ENCODE peak calls at places on chromosomes 1 and 21, in eight cellular contexts. One of them, this sample, is unnamed.

GRCh38 chr1:234908571-234908970 is 220.1 kb downstream of the TOMM20 start:
- DNase-seq in testis: no peak
- DNase-seq in A549: no peak
- DNase-seq in heart left ventricle: no peak
- DNase-seq in iPS DF 6.9: no peak
- DNase-seq in effector memory CD4-positive, alpha-beta T cell: no peak
- DNase-seq in transverse colon: no peak
- DNase-seq in heart right ventricle: no peak
- DNase-seq in this sample: no peak

GRCh38 chr1:17795081-17795809 is 40.1 kb downstream of the ACTL8 start:
- DNase-seq in testis: no peak
- DNase-seq in A549: no peak
- DNase-seq in heart left ventricle: no peak
- DNase-seq in iPS DF 6.9: no peak
- DNase-seq in effector memory CD4-positive, alpha-beta T cell: no peak
- DNase-seq in transverse colon: peak; percentile 49
- DNase-seq in heart right ventricle: no peak
- DNase-seq in this sample: no peak

GRCh38 chr1:205907794-205908193 is 35.5 kb downstream of the SLC26A9 start:
- DNase-seq in testis: no peak
- DNase-seq in A549: peak; percentile 52
- DNase-seq in heart left ventricle: no peak
- DNase-seq in iPS DF 6.9: peak; percentile 13
- DNase-seq in effector memory CD4-positive, alpha-beta T cell: no peak
- DNase-seq in transverse colon: no peak
- DNase-seq in heart right ventricle: no peak
- DNase-seq in this sample: no peak

GRCh38 chr1:200971955-200972711 is 51.4 kb downstream of the KIF21B start:
- DNase-seq in testis: peak; percentile 79
- DNase-seq in A549: peak; percentile 37
- DNase-seq in heart left ventricle: peak; percentile 60
- DNase-seq in iPS DF 6.9: peak; percentile 22
- DNase-seq in effector memory CD4-positive, alpha-beta T cell: peak; percentile 32
- DNase-seq in transverse colon: peak; percentile 66
- DNase-seq in heart right ventricle: peak; percentile 60
- DNase-seq in this sample: peak; percentile 31

GRCh38 chr1:99005142-99005491 is 456 bp upstream of the PLPPR5 start:
- DNase-seq in testis: peak; percentile 29
- DNase-seq in A549: no peak
- DNase-seq in heart left ventricle: no peak
- DNase-seq in iPS DF 6.9: no peak
- DNase-seq in effector memory CD4-positive, alpha-beta T cell: no peak
- DNase-seq in transverse colon: no peak
- DNase-seq in heart right ventricle: no peak
- DNase-seq in this sample: no peak

GRCh38 chr1:51518730-51519047 is 377 bp downstream of the EPS15 start:
- DNase-seq in testis: no peak
- DNase-seq in A549: no peak
- DNase-seq in heart left ventricle: peak; percentile 51
- DNase-seq in iPS DF 6.9: no peak
- DNase-seq in effector memory CD4-positive, alpha-beta T cell: peak; percentile 30
- DNase-seq in transverse colon: peak; percentile 80
- DNase-seq in heart right ventricle: no peak
- DNase-seq in this sample: no peak

GRCh38 chr1:160570847-160571246 is 8.4 kb downstream of the CD84 start:
- DNase-seq in testis: no peak
- DNase-seq in A549: no peak
- DNase-seq in heart left ventricle: no peak
- DNase-seq in iPS DF 6.9: no peak
- DNase-seq in effector memory CD4-positive, alpha-beta T cell: no peak
- DNase-seq in transverse colon: no peak
- DNase-seq in heart right ventricle: no peak
- DNase-seq in this sample: no peak

GRCh38 chr1:63951076-63951946 is 177.5 kb downstream of the ROR1 start:
- DNase-seq in testis: no peak
- DNase-seq in A549: no peak
- DNase-seq in heart left ventricle: no peak
- DNase-seq in iPS DF 6.9: no peak
- DNase-seq in effector memory CD4-positive, alpha-beta T cell: no peak
- DNase-seq in transverse colon: no peak
- DNase-seq in heart right ventricle: no peak
- DNase-seq in this sample: no peak

GRCh38 chr1:86515597-86515996 is 31.3 kb upstream of the CLCA4 start:
- DNase-seq in testis: no peak
- DNase-seq in A549: peak; percentile 47
- DNase-seq in heart left ventricle: no peak
- DNase-seq in iPS DF 6.9: no peak
- DNase-seq in effector memory CD4-positive, alpha-beta T cell: no peak
- DNase-seq in transverse colon: peak; percentile 27
- DNase-seq in heart right ventricle: no peak
- DNase-seq in this sample: no peak

GRCh38 chr21:32771134-32771523 is 426 bp downstream of the PAXBP1 start:
- DNase-seq in testis: peak; percentile 57
- DNase-seq in A549: peak; percentile 46
- DNase-seq in heart left ventricle: peak; percentile 61
- DNase-seq in iPS DF 6.9: no peak
- DNase-seq in effector memory CD4-positive, alpha-beta T cell: no peak
- DNase-seq in transverse colon: peak; percentile 61
- DNase-seq in heart right ventricle: peak; percentile 51
- DNase-seq in this sample: peak; percentile 44

GRCh38 chr1:193740762-193741161 is 554.3 kb upstream of the B3GALT2 start:
- DNase-seq in testis: no peak
- DNase-seq in A549: no peak
- DNase-seq in heart left ventricle: no peak
- DNase-seq in iPS DF 6.9: no peak
- DNase-seq in effector memory CD4-positive, alpha-beta T cell: no peak
- DNase-seq in transverse colon: no peak
- DNase-seq in heart right ventricle: no peak
- DNase-seq in this sample: no peak

GRCh38 chr21:30336596-30336995 is 898 bp downstream of the KRTAP27-1 start:
- DNase-seq in testis: no peak
- DNase-seq in A549: no peak
- DNase-seq in heart left ventricle: no peak
- DNase-seq in iPS DF 6.9: no peak
- DNase-seq in effector memory CD4-positive, alpha-beta T cell: no peak
- DNase-seq in transverse colon: no peak
- DNase-seq in heart right ventricle: no peak
- DNase-seq in this sample: no peak

GRCh38 chr1:84348240-84348555 is 46.7 kb downstream of the SAMD13 start:
- DNase-seq in testis: peak; percentile 59
- DNase-seq in A549: no peak
- DNase-seq in heart left ventricle: no peak
- DNase-seq in iPS DF 6.9: no peak
- DNase-seq in effector memory CD4-positive, alpha-beta T cell: no peak
- DNase-seq in transverse colon: no peak
- DNase-seq in heart right ventricle: no peak
- DNase-seq in this sample: no peak

GRCh38 chr1:76080552-76081093 is 6.1 kb downstream of the ST6GALNAC3 start:
- DNase-seq in testis: no peak
- DNase-seq in A549: no peak
- DNase-seq in heart left ventricle: no peak
- DNase-seq in iPS DF 6.9: no peak
- DNase-seq in effector memory CD4-positive, alpha-beta T cell: no peak
- DNase-seq in transverse colon: no peak
- DNase-seq in heart right ventricle: no peak
- DNase-seq in this sample: no peak
- H3K4me1 ChIP-seq in testis: no peaks in the 10 kb centered on the region
- H3K4me1 ChIP-seq in A549: peaks cover 7% of the 10 kb centered on the region
- H3K4me1 ChIP-seq in heart left ventricle: peaks cover 9% of the 10 kb centered on the region
- H3K4me1 ChIP-seq in iPS DF 6.9: no peaks in the 10 kb centered on the region
- H3K4me1 ChIP-seq in effector memory CD4-positive, alpha-beta T cell: no peaks in the 10 kb centered on the region
- H3K4me1 ChIP-seq in transverse colon: peaks cover 7% of the 10 kb centered on the region
- H3K4me1 ChIP-seq in heart right ventricle: peaks cover 27% of the 10 kb centered on the region
- H3K4me1 ChIP-seq in this sample: no peaks in the 10 kb centered on the region

DNA sequence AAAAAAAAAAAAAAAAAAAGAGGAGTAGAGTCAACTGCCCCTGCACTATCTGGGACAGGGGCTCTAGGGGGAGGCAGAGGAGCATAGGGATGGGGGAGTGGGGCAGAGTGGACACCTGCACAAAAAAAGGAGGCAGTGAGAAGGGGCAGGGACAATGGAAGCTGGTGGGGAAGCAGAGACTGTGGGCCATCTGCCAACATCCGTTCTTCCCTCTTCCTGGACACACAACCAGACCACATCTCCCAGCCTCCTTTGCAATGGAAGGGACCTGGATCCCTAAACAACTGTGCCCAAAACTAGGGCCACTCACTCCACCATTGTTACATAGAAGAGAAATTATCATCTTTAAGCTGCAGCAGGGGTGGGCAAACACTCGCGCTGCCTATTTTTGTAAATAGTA is 38.4 kb downstream of the NEK2 start:
- DNase-seq in testis: no peak
- DNase-seq in A549: no peak
- DNase-seq in heart left ventricle: no peak
- DNase-seq in iPS DF 6.9: no peak
- DNase-seq in effector memory CD4-positive, alpha-beta T cell: no peak
- DNase-seq in transverse colon: no peak
- DNase-seq in heart right ventricle: no peak
- DNase-seq in this sample: no peak
- H3K27ac ChIP-seq in testis: no peak overlapping the region
- H3K27ac ChIP-seq in A549: peak overlapping the region; percentile 23
- H3K27ac ChIP-seq in heart left ventricle: no peak overlapping the region
- H3K27ac ChIP-seq in iPS DF 6.9: no peak overlapping the region
- H3K27ac ChIP-seq in effector memory CD4-positive, alpha-beta T cell: no peak overlapping the region
- H3K27ac ChIP-seq in transverse colon: no peak overlapping the region
- H3K27ac ChIP-seq in heart right ventricle: no peak overlapping the region
- H3K27ac ChIP-seq in this sample: no peak overlapping the region

DNA sequence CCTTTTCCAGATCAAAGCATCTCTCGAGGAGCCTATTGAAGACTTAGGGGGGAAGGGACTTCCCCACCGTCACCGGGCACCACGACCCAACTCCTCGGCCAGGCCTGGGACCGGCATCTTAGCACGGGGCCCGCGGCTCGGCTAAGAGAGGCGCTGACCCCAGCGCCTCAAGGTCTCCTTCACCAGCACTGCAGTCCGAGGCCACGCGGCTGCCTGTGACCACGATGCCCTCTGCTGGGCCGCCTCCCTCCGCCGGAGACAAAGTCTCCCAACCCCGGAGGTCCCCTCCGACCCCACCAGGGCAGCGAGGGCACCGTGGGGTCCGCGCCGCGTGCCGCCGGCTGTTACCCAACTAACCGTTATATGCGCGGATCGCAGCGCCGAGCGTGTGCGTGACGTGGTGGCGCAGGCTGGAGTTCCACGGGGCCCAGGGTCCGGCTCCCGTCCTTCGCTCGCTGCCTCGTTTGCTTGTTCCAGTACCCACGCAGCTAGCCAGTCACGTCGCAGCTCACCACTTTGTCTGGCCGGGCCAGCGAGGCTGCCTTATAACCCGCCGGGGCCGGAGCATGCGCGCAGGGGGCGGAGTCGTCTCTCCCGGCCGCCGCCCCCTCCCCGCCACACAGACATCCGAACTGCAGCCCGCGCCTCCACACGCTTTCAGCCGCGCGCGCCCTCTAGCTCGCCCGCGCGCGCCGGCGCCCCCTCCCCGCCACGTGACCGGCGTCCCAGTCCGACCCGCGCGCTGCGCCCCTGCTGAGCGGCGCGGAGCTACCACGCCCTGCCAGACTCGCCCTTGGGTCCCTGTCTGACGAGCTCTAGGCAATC is at the start of gene SLC16A1:
- DNase-seq in testis: peak; percentile 97
- DNase-seq in A549: peak; percentile 92
- DNase-seq in heart left ventricle: peak; percentile 95
- DNase-seq in iPS DF 6.9: peak; percentile 55
- DNase-seq in effector memory CD4-positive, alpha-beta T cell: peak; percentile 81
- DNase-seq in transverse colon: peak; percentile 94
- DNase-seq in heart right ventricle: peak; percentile 92
- DNase-seq in this sample: peak; percentile 83
- H3K4me1 ChIP-seq in testis: peaks cover 23% of the 10 kb centered on the region
- H3K4me1 ChIP-seq in A549: peaks cover 27% of the 10 kb centered on the region
- H3K4me1 ChIP-seq in heart left ventricle: peaks cover 42% of the 10 kb centered on the region
- H3K4me1 ChIP-seq in iPS DF 6.9: no peaks in the 10 kb centered on the region
- H3K4me1 ChIP-seq in effector memory CD4-positive, alpha-beta T cell: peaks cover 15% of the 10 kb centered on the region
- H3K4me1 ChIP-seq in transverse colon: peaks cover 47% of the 10 kb centered on the region
- H3K4me1 ChIP-seq in heart right ventricle: peaks cover 51% of the 10 kb centered on the region
- H3K4me1 ChIP-seq in this sample: peaks cover 32% of the 10 kb centered on the region

GRCh38 chr1:209871006-209871405 is 43.2 kb downstream of the UTP25 start:
- DNase-seq in testis: no peak
- DNase-seq in A549: no peak
- DNase-seq in heart left ventricle: no peak
- DNase-seq in iPS DF 6.9: no peak
- DNase-seq in effector memory CD4-positive, alpha-beta T cell: no peak
- DNase-seq in transverse colon: no peak
- DNase-seq in heart right ventricle: no peak
- DNase-seq in this sample: no peak

GRCh38 chr1:209871430-209871829 is 43.7 kb downstream of the UTP25 start:
- DNase-seq in testis: no peak
- DNase-seq in A549: no peak
- DNase-seq in heart left ventricle: no peak
- DNase-seq in iPS DF 6.9: no peak
- DNase-seq in effector memory CD4-positive, alpha-beta T cell: no peak
- DNase-seq in transverse colon: no peak
- DNase-seq in heart right ventricle: no peak
- DNase-seq in this sample: no peak

GRCh38 chr1:209870151-209870831 is 42.5 kb downstream of the UTP25 start:
- DNase-seq in testis: no peak
- DNase-seq in A549: no peak
- DNase-seq in heart left ventricle: no peak
- DNase-seq in iPS DF 6.9: no peak
- DNase-seq in effector memory CD4-positive, alpha-beta T cell: no peak
- DNase-seq in transverse colon: no peak
- DNase-seq in heart right ventricle: no peak
- DNase-seq in this sample: no peak

GRCh38 chr1:209866201-209866600 is 38.4 kb downstream of the UTP25 start:
- DNase-seq in testis: no peak
- DNase-seq in A549: no peak
- DNase-seq in heart left ventricle: no peak
- DNase-seq in iPS DF 6.9: no peak
- DNase-seq in effector memory CD4-positive, alpha-beta T cell: no peak
- DNase-seq in transverse colon: no peak
- DNase-seq in heart right ventricle: no peak
- DNase-seq in this sample: no peak

DNA sequence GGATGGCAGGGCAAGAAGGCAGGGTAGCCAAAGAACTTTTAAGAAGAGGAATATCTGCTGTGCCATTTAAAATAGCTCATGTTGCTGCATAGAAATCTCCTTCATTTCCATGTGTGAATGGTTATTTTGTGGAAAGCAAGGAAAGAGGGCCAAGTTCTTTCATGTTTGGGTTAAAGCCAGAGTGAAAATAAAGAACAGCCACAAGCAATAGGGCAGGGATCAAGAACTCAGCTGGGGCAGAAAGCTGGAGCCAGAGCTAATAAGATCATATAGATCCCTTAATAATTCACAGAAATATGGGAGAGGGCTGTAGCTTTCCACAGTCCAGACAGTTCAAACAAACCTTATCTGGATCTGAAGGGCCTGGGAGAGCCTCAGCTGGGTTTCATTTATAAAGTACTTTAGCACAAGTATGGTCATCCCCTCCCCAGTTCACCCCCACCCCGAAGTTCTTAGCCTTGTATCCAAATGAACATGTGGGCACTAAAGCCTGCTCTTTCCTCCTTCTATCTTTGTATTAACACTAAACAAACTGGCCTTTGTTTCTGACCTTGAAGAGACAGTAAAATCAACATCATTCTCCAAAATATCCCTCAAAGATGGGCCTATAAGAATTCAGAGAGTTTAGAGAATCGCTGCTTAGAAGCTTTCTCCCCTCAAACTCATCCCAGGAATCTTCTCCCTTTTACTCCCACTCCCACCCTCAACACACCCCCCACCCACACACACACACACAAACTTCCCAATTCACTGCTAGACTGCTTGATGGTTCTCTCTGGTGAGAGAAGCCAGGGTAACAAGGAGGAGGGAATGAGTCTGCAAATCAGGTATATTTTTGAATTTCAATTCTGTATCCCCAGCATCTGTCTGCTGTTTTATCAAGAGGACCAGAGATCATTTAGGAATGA is 41.7 kb downstream of the UTP25 start:
- DNase-seq in testis: no peak
- DNase-seq in A549: no peak
- DNase-seq in heart left ventricle: no peak
- DNase-seq in iPS DF 6.9: no peak
- DNase-seq in effector memory CD4-positive, alpha-beta T cell: no peak
- DNase-seq in transverse colon: no peak
- DNase-seq in heart right ventricle: no peak
- DNase-seq in this sample: no peak
- H3K27ac ChIP-seq in testis: no peak overlapping the region
- H3K27ac ChIP-seq in A549: no peak overlapping the region
- H3K27ac ChIP-seq in heart left ventricle: no peak overlapping the region
- H3K27ac ChIP-seq in iPS DF 6.9: no peak overlapping the region
- H3K27ac ChIP-seq in effector memory CD4-positive, alpha-beta T cell: no peak overlapping the region
- H3K27ac ChIP-seq in transverse colon: no peak overlapping the region
- H3K27ac ChIP-seq in heart right ventricle: no peak overlapping the region
- H3K27ac ChIP-seq in this sample: no peak overlapping the region

This sample was measured in CD8-positive, alpha-beta memory T cell.